ENCODE peak calls at places on chromosomes 12 and 14, in five cellular contexts. R, M, W, C and K are unnamed samples. For H3K4me1, the result is how much of the 10 kb centered on the place peaks cover.

GRCh38 chr14:92185559-92185958 is 63.8 kb downstream of the CPSF2 start:
- DNase-seq in R (no peak), M (no peak), W (no peak), C (no peak), K (no peak)

GRCh38 chr12:1122803-1123202 is 131.8 kb downstream of the ERC1 start:
- DNase-seq in R (peak), M (peak), W (no peak), C (no peak), K (no peak)

GRCh38 chr14:103679351-103679750 is 35.9 kb downstream of the XRCC3 start:
- DNase-seq in R (no peak), M (peak), W (peak), C (no peak), K (peak)

GRCh38 chr12:16564675-16565074 is 41.3 kb downstream of the LMO3 start:
- DNase-seq in R (no peak), M (no peak), W (no peak), C (no peak), K (no peak)

GRCh38 chr14:61652526-61653262 is 42.6 kb upstream of the HIF1A start:
- DNase-seq in R (no peak), M (no peak), W (no peak), C (no peak), K (no peak)

GRCh38 chr14:24115451-24116110 is 832 bp upstream of the NRL start:
- DNase-seq in R (no peak), M (no peak), W (no peak), C (no peak), K (no peak)

GRCh38 chr12:103858953-103859601 is 18.0 kb upstream of the NT5DC3 start:
- DNase-seq in R (peak), M (peak), W (peak), C (peak), K (peak)

GRCh38 chr14:80428171-80428570 is 216.9 kb upstream of the DIO2 start:
- DNase-seq in R (no peak), M (peak), W (no peak), C (no peak), K (no peak)

GRCh38 chr14:72457641-72458040 is 436.3 kb downstream of the DPF3 start:
- DNase-seq in R (no peak), M (peak), W (no peak), C (no peak), K (no peak)

GRCh38 chr12:54017027-54017788 is 8.4 kb downstream of the HOXC8 start:
- DNase-seq in R (peak), M (no peak), W (no peak), C (no peak), K (no peak)

GRCh38 chr12:29572938-29573337 is 75.5 kb upstream of the OVCH1 start:
- DNase-seq in R (no peak), M (peak), W (no peak), C (no peak), K (no peak)

GRCh38 chr14:68569546-68569908 is 223.3 kb downstream of the ZFP36L1 start:
- DNase-seq in R (no peak), M (no peak), W (no peak), C (no peak), K (no peak)

GRCh38 chr12:125689576-125690410 is 624.6 kb downstream of the AACS start:
- DNase-seq in R (no peak), M (no peak), W (no peak), C (no peak), K (no peak)

GRCh38 chr12:19841451-19841850 is 402.2 kb downstream of the AEBP2 start:
- DNase-seq in R (no peak), M (peak), W (no peak), C (no peak), K (no peak)

GRCh38 chr12:109736552-109737108 is 23.0 kb downstream of the FAM222A start:
- DNase-seq in R (peak), M (peak), W (no peak), C (peak), K (peak)

GRCh38 chr12:79665488-79665887 is 25.3 kb downstream of the PAWR start:
- DNase-seq in R (no peak), M (peak), W (no peak), C (no peak), K (no peak)

GRCh38 chr12:131904346-131904745 is 9.9 kb downstream of the ULK1 start:
- DNase-seq in R (no peak), M (no peak), W (no peak), C (no peak), K (no peak)
- H3K4me1 ChIP-seq in R (under half), M (under half), W (under half), C (under half), K (under half)

DNA sequence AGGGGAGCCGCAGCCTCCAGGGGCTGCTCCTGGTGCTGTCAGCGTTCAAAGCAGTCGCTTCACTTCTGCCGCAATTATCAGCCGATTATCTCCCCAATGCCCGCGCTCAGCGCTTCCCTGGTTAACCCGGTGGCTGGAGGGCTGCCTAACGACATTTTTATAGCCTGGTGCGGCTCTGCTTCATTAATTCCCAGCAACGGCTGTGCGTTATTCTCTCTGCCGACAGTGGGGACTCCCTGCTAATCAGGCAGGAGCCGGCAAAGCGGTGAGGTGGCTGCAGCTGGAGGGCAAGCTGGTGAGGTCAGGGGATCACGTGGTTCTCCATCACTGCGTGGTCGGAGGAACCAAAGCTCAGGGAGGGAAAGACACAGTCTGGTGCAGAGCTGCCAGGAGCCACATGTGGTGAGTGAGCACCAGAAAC is 62.9 kb downstream of the GLRX5 start:
- DNase-seq in R (peak), M (peak), W (no peak), C (no peak), K (no peak)
- H3K4me1 ChIP-seq in R (under half), M (under half), W (under half), C (under half), K (under half)

GRCh38 chr12:70247653-70248199 is 4.5 kb downstream of the CNOT2 start:
- DNase-seq in R (no peak), M (no peak), W (no peak), C (no peak), K (no peak)
- H3K4me1 ChIP-seq in R (half or more), M (under half), W (under half), C (under half), K (half or more)

GRCh38 chr14:89719371-89720075 is 235.0 kb downstream of the EFCAB11 start:
- DNase-seq in R (no peak), M (no peak), W (no peak), C (no peak), K (no peak)
- H3K4me1 ChIP-seq in R (under half), M (under half), W (under half), C (under half), K (under half)

DNA sequence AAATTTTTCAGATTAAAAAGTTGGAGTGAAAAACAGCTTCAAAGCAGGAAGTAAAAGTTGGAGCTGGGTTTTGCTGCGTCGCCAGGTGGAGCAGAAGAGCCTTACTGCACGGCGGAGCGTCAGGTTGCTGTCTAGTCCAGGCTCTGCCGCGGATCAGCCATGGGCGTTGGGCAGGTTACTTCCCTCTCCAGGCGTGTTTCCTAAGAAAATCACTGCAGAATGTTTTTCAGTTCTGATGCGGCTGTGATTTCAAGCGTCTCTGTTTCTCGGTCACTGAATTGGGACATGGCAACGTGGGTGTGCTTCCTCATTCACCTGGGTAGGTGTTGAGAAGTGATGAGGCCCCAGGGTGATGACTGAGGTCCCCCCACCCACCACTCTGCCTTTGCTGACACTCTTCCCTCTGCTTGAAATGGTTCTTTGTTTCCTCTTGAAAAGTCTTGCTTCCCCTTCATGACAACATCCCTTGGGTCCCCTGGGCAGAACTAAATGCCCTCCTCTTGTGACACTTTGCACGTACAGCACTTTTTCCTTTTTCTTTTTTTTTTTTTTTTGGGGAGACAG is 7.6 kb downstream of the EVL start:
- DNase-seq in R (no peak), M (no peak), W (peak), C (no peak), K (peak)
- H3K4me1 ChIP-seq in R (under half), M (under half), W (under half), C (under half), K (under half)

DNA sequence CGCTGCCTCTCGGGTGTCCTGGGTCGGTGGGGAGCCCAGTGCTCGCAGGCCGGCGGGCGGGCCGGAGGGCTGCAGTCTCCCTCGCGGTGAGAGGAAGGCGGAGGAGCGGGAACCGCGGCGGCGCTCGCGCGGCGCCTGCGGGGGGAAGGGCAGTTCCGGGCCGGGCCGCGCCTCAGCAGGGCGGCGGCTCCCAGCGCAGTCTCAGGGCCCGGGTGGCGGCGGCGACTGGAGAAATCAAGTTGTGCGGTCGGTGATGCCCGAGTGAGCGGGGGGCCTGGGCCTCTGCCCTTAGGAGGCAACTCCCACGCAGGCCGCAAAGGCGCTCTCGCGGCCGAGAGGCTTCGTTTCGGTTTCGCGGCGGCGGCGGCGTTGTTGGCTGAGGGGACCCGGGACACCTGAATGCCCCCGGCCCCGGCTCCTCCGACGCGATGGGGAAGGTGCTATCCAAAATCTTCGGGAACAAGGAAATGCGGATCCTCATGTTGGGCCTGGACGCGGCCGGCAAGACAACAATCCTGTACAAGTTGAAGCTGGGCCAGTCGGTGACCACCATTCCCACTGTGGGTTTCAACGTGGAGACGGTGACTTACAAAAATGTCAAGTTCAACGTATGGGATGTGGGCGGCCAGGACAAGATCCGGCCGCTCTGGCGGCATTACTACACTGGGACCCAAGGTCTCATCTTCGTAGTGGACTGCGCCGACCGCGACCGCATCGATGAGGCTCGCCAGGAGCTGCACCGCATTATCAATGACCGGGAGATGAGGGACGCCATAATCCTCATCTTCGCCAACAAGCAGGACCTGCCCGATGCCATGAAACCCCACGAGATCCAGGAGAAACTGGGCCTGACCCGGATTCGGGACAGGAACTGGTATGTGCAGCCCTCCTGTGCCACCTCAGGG is 679 bp downstream of the ARF6 start:
- DNase-seq in R (peak), M (peak), W (peak), C (peak), K (peak)
- H3K4me1 ChIP-seq in R (under half), M (under half), W (under half), C (under half), K (half or more)

DNA sequence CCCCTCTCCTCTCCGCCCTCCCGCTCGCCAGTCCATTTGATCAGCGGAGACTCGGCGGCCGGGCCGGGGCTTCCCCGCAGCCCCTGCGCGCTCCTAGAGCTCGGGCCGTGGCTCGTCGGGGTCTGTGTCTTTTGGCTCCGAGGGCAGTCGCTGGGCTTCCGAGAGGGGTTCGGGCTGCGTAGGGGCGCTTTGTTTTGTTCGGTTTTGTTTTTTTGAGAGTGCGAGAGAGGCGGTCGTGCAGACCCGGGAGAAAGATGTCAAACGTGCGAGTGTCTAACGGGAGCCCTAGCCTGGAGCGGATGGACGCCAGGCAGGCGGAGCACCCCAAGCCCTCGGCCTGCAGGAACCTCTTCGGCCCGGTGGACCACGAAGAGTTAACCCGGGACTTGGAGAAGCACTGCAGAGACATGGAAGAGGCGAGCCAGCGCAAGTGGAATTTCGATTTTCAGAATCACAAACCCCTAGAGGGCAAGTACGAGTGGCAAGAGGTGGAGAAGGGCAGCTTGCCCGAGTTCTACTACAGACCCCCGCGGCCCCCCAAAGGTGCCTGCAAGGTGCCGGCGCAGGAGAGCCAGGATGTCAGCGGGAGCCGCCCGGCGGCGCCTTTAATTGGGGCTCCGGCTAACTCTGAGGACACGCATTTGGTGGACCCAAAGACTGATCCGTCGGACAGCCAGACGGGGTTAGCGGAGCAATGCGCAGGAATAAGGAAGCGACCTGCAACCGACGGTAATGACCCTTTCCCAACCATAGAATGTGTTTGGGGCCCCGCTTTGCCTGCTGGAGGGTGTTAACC is 616 bp downstream of the CDKN1B start:
- DNase-seq in R (no peak), M (peak), W (peak), C (peak), K (no peak)
- H3K4me1 ChIP-seq in R (half or more), M (under half), W (under half), C (under half), K (half or more)

GRCh38 chr12:47817272-47818006 is 2.3 kb downstream of the HDAC7 start:
- DNase-seq in R (no peak), M (no peak), W (no peak), C (no peak), K (no peak)
- H3K4me1 ChIP-seq in R (half or more), M (half or more), W (under half), C (under half), K (half or more)